ENCODE peak calls at places on chromosome 11, in nine cellular contexts. B, S, R, K, F, Y, J, Q and A are unnamed samples. For H3K4me1, the result is how much of the 10 kb centered on the place peaks cover.

GRCh38 chr11:124917115-124917637 is 1.9 kb upstream of the HEPN1 start:
- DNase-seq in Y (no peak), R (peak), K (no peak), F (peak), B (no peak), S (no peak), J (no peak), Q (no peak), A (no peak)

GRCh38 chr11:2944953-2945756 is 15.9 kb upstream of the PHLDA2 start:
- DNase-seq in B (no peak), R (peak), J (peak), F (peak), Q (peak), S (peak), K (peak), Y (peak), A (peak)

GRCh38 chr11:9688716-9689511 is 25.0 kb downstream of the SWAP70 start:
- DNase-seq in F (peak), S (no peak), R (peak), J (no peak), K (no peak), Y (peak), Q (no peak), B (peak), A (no peak)

GRCh38 chr11:520428-521178 is 13.6 kb upstream of the RNH1 start:
- DNase-seq in J (no peak), B (no peak), S (peak), Y (no peak), F (no peak), Q (no peak), K (no peak), R (no peak), A (peak)

GRCh38 chr11:93039841-93040240 is 70.4 kb downstream of the MTNR1B start:
- DNase-seq in R (peak), Y (no peak), Q (no peak), S (no peak), K (no peak), F (peak), B (no peak), J (no peak), A (no peak)

GRCh38 chr11:87020764-87021365 is 16.9 kb upstream of the TMEM135 start:
- DNase-seq in R (no peak), Q (no peak), K (no peak), B (no peak), Y (no peak), J (no peak), F (peak), S (no peak), A (no peak)

GRCh38 chr11:44621784-44622183 is 56.3 kb downstream of the CD82 start:
- DNase-seq in B (no peak), R (no peak), Y (no peak), J (no peak), Q (no peak), S (no peak), K (no peak), F (no peak), A (peak)

GRCh38 chr11:112316971-112317370 is 56.3 kb upstream of the PLET1 start:
- DNase-seq in S (no peak), R (no peak), F (peak), K (no peak), Y (no peak), B (no peak), J (no peak), Q (no peak), A (no peak)

GRCh38 chr11:105589346-105589745 is 20.5 kb upstream of the GRIA4 start:
- DNase-seq in Y (no peak), R (no peak), S (no peak), B (peak), K (no peak), J (no peak), F (peak), Q (no peak), A (no peak)

GRCh38 chr11:113730887-113731726 is 25.0 kb upstream of the TMPRSS5 start:
- DNase-seq in Q (no peak), R (peak), F (peak), K (no peak), S (no peak), J (peak), Y (peak), B (peak), A (no peak)

GRCh38 chr11:102111011-102111786 is 952 bp downstream of the YAP1 start:
- DNase-seq in R (peak), B (peak), S (peak), J (peak), F (peak), Q (peak), K (peak), Y (peak), A (peak)

GRCh38 chr11:68039526-68040086 is 781 bp downstream of the TCIRG1 start:
- DNase-seq in B (no peak), K (no peak), J (peak), Q (no peak), F (no peak), R (peak), S (peak), Y (no peak), A (no peak)

GRCh38 chr11:1773711-1774550 is 10.2 kb upstream of the CTSD start:
- DNase-seq in B (no peak), R (no peak), Y (no peak), J (no peak), S (no peak), F (no peak), Q (no peak), K (no peak), A (no peak)

GRCh38 chr11:107307991-107308390 is 149.6 kb downstream of the CWF19L2 start:
- DNase-seq in Y (no peak), F (no peak), K (no peak), J (no peak), S (no peak), R (no peak), Q (no peak), B (no peak), A (no peak)

GRCh38 chr11:77474509-77475070 is 696 bp upstream of the PAK1 start:
- DNase-seq in R (no peak), B (no peak), K (no peak), S (no peak), F (no peak), Q (no peak), J (no peak), Y (no peak), A (no peak)

GRCh38 chr11:12007769-12008737 is at the start of gene DKK3:
- DNase-seq in S (no peak), F (peak), J (peak), K (no peak), R (peak), B (no peak), Y (peak), Q (no peak), A (no peak)

GRCh38 chr11:65505434-65506315 is 6.8 kb downstream of the MALAT1 start:
- DNase-seq in R (peak), K (no peak), Y (no peak), B (no peak), J (no peak), F (peak), Q (no peak), S (no peak), A (no peak)
- H3K4me1 ChIP-seq in R (under half), K (under half), Y (under half), B (under half), J (under half), F (under half), Q (half or more), S (half or more), A (half or more)

GRCh38 chr11:57349491-57350274 is 11.5 kb downstream of the P2RX3 start:
- DNase-seq in S (peak), K (peak), R (peak), Q (peak), Y (peak), F (peak), B (peak), J (peak), A (peak)

GRCh38 chr11:57348636-57349323 is 10.6 kb downstream of the P2RX3 start:
- DNase-seq in Y (no peak), K (no peak), F (peak), S (no peak), R (peak), B (no peak), J (no peak), Q (no peak), A (no peak)

GRCh38 chr11:57345555-57346151 is 7.5 kb downstream of the P2RX3 start:
- DNase-seq in Q (peak), F (peak), B (peak), S (peak), J (peak), Y (peak), K (peak), R (peak), A (peak)

GRCh38 chr11:57348052-57348451 is 9.9 kb downstream of the P2RX3 start:
- DNase-seq in F (no peak), R (no peak), J (no peak), B (no peak), S (no peak), K (no peak), Y (no peak), Q (no peak), A (no peak)

GRCh38 chr11:57347336-57347735 is 9.2 kb downstream of the P2RX3 start:
- DNase-seq in Q (no peak), S (no peak), R (no peak), F (no peak), K (no peak), J (no peak), Y (no peak), B (no peak), A (no peak)
- H3K27ac ChIP-seq in Q (peak), S (no peak), R (no peak), F (no peak), K (no peak), J (no peak), Y (no peak), B (no peak), A (no peak)

DNA sequence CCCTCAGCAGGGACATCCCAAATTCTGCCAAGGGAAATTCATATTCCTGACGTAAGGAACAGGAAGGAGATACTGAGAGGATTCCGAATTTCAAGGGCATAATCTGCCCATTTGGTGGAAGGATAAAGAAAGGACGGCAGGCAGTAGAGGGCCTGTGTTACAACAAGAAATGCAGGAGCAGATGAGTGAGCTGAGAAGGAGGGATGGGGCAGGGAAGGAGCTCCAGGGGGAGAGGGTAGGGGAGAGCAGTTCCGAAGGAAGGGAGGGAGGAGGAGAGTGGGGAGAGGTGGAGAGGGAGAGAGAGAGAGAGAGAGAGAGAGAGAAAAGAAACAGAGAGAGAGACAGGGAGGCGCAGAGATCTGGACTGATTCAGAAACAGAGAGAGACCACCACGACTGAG is 851 bp downstream of the OPCML start:
- DNase-seq in Q (no peak), S (no peak), Y (no peak), K (no peak), F (no peak), B (no peak), J (peak), R (no peak), A (no peak)
- H3K4me3 ChIP-seq in Q (no peak), S (no peak), Y (no peak), K (no peak), F (no peak), B (no peak), J (peak), R (no peak), A (no peak)

DNA sequence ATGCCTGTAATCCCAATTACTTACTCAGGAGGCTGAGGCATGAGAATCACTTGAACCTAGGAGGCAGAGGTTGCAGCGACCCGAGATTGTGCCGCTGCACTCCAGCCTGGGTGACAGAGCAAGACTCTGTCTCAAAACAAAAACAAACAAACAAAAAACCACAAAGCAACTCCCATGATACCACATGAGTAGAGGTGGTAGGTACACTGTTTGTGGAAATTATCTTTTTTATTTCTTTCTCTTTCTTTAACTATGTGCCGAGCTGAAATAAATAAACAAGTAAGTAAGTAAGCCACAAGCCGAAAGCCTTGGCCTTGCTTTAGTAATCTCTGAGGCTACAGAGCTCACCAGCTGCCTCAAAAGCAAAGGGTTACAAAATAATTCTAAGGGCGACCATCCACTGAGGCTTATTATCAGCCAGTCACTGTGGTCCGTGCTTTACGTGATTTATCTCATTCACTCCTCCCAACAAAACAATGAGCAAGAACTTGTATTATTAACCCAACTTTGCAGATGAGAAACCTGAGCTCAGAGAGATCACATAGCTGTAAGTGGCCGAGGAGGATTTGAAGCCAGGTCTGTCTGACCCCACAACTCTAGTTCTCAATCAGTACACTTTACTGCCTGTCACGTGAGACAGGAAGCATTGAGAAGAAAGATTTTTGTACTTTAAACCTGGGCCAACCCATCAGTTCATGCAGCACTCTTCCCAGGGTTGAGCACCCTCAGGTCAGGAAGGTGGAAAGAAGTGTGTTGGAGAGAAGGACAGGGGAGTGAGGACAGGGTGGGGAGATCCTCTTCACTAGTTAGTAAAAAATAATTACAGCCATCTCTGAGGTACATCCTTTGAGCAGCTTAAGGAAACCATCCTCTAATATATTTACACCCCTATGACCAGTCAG is 69.8 kb upstream of the MTMR2 start:
- DNase-seq in F (peak), Q (no peak), Y (no peak), J (no peak), S (no peak), R (no peak), B (no peak), K (no peak), A (no peak)
- H3K4me1 ChIP-seq in F (under half), Q (under half), Y (under half), J (under half), S (under half), R (under half), B (under half), K (under half), A (under half)

GRCh38 chr11:120566176-120566575 is 54.6 kb downstream of the GRIK4 start:
- DNase-seq in R (peak), J (no peak), F (peak), B (peak), Y (no peak), S (no peak), Q (no peak), K (no peak), A (no peak)
- H3K27ac ChIP-seq in R (peak), J (no peak), F (no peak), B (no peak), Y (no peak), S (no peak), Q (no peak), K (no peak), A (no peak)

DNA sequence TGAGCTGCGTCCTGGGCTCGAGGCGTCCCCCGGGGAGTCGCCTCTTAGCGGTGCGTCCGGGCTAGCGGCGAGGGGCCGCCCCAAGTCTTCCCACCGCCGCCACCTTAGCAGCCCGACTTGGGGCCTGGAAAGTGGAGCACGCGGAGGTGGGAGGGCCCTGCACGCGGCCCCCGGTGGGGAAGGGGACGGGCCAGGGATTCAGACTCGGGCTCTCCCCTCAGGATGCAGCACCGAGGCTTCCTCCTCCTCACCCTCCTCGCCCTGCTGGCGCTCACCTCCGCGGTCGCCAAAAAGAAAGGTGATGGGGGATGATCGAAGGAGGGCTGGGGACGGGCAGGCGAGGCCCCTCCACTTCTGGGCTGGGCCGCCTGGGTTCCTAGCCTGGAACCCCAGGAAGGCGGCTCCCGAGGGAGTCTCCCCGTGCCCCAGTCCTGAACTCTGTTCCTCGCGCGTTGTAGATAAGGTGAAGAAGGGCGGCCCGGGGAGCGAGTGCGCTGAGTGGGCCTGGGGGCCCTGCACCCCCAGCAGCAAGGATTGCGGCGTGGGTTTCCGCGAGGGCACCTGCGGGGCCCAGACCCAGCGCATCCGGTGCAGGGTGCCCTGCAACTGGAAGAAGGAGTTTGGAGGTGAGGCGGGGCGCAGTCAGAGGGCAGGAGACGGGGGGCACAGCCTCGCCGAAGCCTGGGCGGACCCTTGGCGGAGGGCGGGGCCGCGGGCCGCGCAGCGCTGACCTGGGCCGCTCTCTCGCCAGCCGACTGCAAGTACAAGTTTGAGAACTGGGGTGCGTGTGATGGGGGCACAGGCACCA is 571 bp downstream of the MDK start:
- DNase-seq in R (peak), J (peak), F (no peak), Q (no peak), B (no peak), S (no peak), K (no peak), Y (peak), A (no peak)
- H3K4me3 ChIP-seq in R (peak), J (peak), F (peak), Q (peak), B (peak), S (peak), K (peak), Y (peak), A (peak)

GRCh38 chr11:61872935-61873565 is 18.3 kb downstream of the FADS3 start:
- DNase-seq in F (no peak), R (no peak), J (no peak), K (no peak), Y (no peak), B (no peak), S (no peak), Q (no peak), A (no peak)
- H3K4me1 ChIP-seq in F (under half), R (under half), J (under half), K (under half), Y (under half), B (under half), S (under half), Q (half or more), A (under half)

GRCh38 chr11:61152816-61153592 is 8.2 kb downstream of the VPS37C start:
- DNase-seq in F (peak), R (peak), Q (no peak), J (no peak), Y (no peak), S (no peak), K (no peak), B (peak), A (no peak)
- H3K27ac ChIP-seq in F (peak), R (peak), Q (peak), J (no peak), Y (peak), S (peak), K (no peak), B (peak), A (peak)

GRCh38 chr11:122976734-122977454 is 4.7 kb downstream of the BSX start:
- DNase-seq in Y (no peak), F (no peak), J (peak), R (peak), B (no peak), Q (no peak), S (no peak), K (no peak), A (no peak)
- H3K4me3 ChIP-seq in Y (peak), F (no peak), J (peak), R (peak), B (no peak), Q (peak), S (peak), K (no peak), A (no peak)